ENCODE peak calls at places on chromosomes 3 and 15, in six cellular contexts. R, L, C, H, N and O are unnamed samples.

GRCh38 chr3:182382112-182382857 is 411.0 kb upstream of the ATP11B start:
- DNase-seq in R (no peak), L (no peak), C (no peak), H (no peak), N (no peak), O (no peak)

GRCh38 chr3:104257486-104257885 is 1109.2 kb upstream of the ALCAM start:
- DNase-seq in R (no peak), L (no peak), C (no peak), H (no peak), N (no peak), O (no peak)

GRCh38 chr3:183541738-183542137 is 13.8 kb downstream of the KLHL6 start:
- DNase-seq in R (no peak), L (no peak), C (no peak), H (no peak), N (no peak), O (no peak)

GRCh38 chr15:27681038-27681437 is 418.1 kb downstream of the OCA2 start:
- DNase-seq in R (no peak), L (no peak), C (peak), H (no peak), N (no peak), O (no peak)

GRCh38 chr3:105923151-105923550 is 54.3 kb upstream of the CBLB start:
- DNase-seq in R (no peak), L (no peak), C (no peak), H (no peak), N (no peak), O (no peak)

GRCh38 chr3:129625071-129625874 is 18.8 kb upstream of the PLXND1 start:
- DNase-seq in R (no peak), L (peak), C (peak), H (no peak), N (no peak), O (no peak)

GRCh38 chr3:8589880-8590556 is 54.6 kb downstream of the SSUH2 start:
- DNase-seq in R (no peak), L (no peak), C (no peak), H (no peak), N (no peak), O (no peak)

GRCh38 chr15:73368301-73369072 is at the start of gene HCN4:
- DNase-seq in R (no peak), L (peak), C (peak), H (no peak), N (no peak), O (no peak)

GRCh38 chr15:92009162-92009561 is 155.7 kb downstream of the SLCO3A1 start:
- DNase-seq in R (no peak), L (no peak), C (no peak), H (no peak), N (no peak), O (no peak)

GRCh38 chr3:191330309-191330712 is at the start of gene UTS2B:
- DNase-seq in R (no peak), L (peak), C (no peak), H (no peak), N (peak), O (no peak)

GRCh38 chr3:16998236-16998923 is 113.6 kb downstream of the PLCL2 start:
- DNase-seq in R (no peak), L (no peak), C (no peak), H (no peak), N (no peak), O (no peak)

GRCh38 chr15:90886291-90886614 is 1.9 kb downstream of the FES start:
- DNase-seq in R (no peak), L (no peak), C (no peak), H (no peak), N (no peak), O (no peak)

GRCh38 chr15:90887037-90887481 is 2.8 kb downstream of the FES start:
- DNase-seq in R (no peak), L (no peak), C (no peak), H (no peak), N (no peak), O (no peak)

GRCh38 chr15:90883971-90884718 is at the start of gene FES:
- DNase-seq in R (no peak), L (peak), C (no peak), H (peak), N (no peak), O (no peak)

GRCh38 chr15:90884719-90885431 is 571 bp downstream of the FES start:
- DNase-seq in R (no peak), L (no peak), C (no peak), H (no peak), N (no peak), O (no peak)

GRCh38 chr15:90885432-90886290 is 1.4 kb downstream of the FES start:
- DNase-seq in R (no peak), L (peak), C (peak), H (peak), N (no peak), O (no peak)
- H3K4me3 ChIP-seq in R (no peak), L (no peak), C (no peak), H (peak), N (no peak), O (no peak)

GRCh38 chr3:62248831-62249776 is 124.2 kb downstream of the FEZF2 start:
- DNase-seq in R (no peak), L (peak), C (no peak), H (no peak), N (no peak), O (no peak)
- H3K27ac ChIP-seq in R (no peak), L (no peak), C (no peak), H (no peak), N (no peak), O (no peak)

DNA sequence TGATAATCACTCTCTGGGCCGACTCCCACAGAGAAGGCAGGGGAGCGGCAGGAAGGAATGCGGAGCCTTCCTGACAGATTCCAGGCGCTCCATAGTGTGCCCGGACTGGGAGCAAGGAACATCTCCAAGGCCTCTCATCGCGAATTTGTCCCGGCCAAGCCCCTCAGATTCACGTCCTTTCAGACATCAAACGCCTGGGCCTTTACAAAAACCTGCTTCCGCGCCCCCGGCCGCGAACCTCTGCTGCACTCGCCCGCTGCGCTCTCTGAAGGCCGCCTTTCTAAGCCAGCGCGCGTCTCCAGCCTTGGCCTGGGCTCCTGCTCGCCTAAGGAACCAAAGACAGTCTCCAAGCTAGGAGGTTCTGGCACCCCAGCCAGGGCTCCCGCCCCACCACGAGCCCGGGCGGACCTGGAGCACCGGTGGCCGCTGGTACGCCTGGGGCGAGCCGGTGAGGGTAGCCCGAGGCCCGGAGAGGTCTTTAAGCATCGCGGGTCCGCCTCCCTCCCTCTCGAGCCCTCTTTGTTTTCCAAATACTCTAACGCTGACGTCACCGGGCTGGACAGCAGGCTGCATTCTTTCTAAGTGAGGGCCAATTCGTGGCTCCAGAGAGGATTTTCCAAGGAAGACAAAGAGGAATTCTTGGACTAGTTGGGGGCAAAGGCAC is 837 bp downstream of the AMOTL2 start:
- DNase-seq in R (peak), L (peak), C (peak), H (peak), N (no peak), O (no peak)
- TF ChIP-seq POLR2AphosphoS5 in R (peak), L (peak), C (no peak), H (peak), N (no peak), O (peak)

GRCh38 chr15:60005352-60006202 is 1.5 kb downstream of the FOXB1 start:
- DNase-seq in R (no peak), L (peak), C (peak), H (no peak), N (no peak), O (no peak)

GRCh38 chr15:60003243-60004018 is 680 bp upstream of the FOXB1 start:
- DNase-seq in R (no peak), L (no peak), C (peak), H (no peak), N (no peak), O (no peak)

GRCh38 chr15:60006203-60006782 is 2.2 kb downstream of the FOXB1 start:
- DNase-seq in R (no peak), L (peak), C (peak), H (no peak), N (no peak), O (no peak)

GRCh38 chr15:60004019-60004845 is at the start of gene FOXB1:
- DNase-seq in R (no peak), L (peak), C (peak), H (no peak), N (no peak), O (no peak)

GRCh38 chr15:60004846-60005351 is 788 bp downstream of the FOXB1 start:
- DNase-seq in R (no peak), L (peak), C (peak), H (no peak), N (no peak), O (no peak)
- H3K4me3 ChIP-seq in R (peak), L (peak), C (no peak), H (peak), N (no peak), O (peak)

GRCh38 chr15:38071211-38071972 is 137.0 kb downstream of the TMCO5A start:
- DNase-seq in R (no peak), L (no peak), C (no peak), H (peak), N (no peak), O (no peak)
- H3K27ac ChIP-seq in R (no peak), L (no peak), C (no peak), H (peak), N (peak), O (no peak)

DNA sequence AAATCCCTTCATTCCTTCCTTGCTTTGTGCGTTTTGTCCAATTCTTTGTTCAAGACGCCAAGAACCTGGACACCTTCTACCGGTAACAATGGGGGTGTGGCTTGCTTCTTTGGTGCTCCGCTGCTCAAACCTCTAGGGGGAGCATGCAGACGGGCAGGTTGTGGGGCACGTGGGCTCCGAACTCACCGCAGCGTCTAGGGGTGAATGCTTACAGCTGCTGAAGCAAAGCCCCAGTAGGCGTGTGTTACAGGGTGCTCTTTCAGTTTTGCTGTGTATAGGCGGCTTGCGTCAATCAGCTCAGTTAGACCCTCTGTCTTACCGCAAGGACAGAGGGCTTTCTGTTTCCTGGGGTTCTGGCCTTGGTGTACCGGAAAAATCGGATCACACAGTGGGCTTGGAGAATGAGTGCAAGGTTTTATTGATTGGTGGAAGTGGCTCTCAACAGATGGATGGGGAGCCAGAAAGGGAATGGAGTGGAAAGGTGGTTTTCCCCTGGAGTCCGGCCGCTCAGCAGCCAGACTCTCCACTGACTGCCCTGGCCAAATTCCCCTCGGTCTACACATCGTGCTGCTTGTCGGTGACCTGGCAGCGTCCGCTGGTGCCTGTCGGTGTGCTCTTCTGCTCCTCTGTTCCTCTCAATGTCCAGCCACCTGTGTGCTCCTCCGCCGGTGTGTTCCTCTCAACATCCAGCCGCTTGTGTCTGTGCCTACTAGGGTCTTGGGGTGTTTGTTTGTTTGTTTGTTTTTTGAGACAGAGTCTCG is 1.2 kb upstream of the LRRC34 start:
- DNase-seq in R (peak), L (peak), C (no peak), H (peak), N (no peak), O (no peak)
- TF ChIP-seq POLR2AphosphoS5 in R (no peak), L (peak), C (no peak), H (no peak), N (no peak), O (no peak)